ENCODE peak calls at places on chromosome 19, in nine cellular contexts. Y is brain microvascular endothelial cell, U is tibial nerve, O is Caco-2, M is aorta, F is lung, C is fibroblast of lung, W is kidney, K is pancreas. N is an unnamed sample.

GRCh38 chr19:4640247-4641000 is 1.1 kb downstream of the TNFAIP8L1 start:
- DNase-seq in W (peak; percentile 71), M (no peak), K (no peak), O (no peak), C (no peak), U (no peak), F (no peak), Y (no peak), N (no peak)

GRCh38 chr19:28553005-28553404 is 659.9 kb downstream of the UQCRFS1 start:
- DNase-seq in O (no peak), Y (no peak), U (no peak), C (peak; percentile 0), F (no peak), M (no peak), W (no peak), K (no peak), N (no peak)

GRCh38 chr19:46546194-46546896 is 50.7 kb upstream of the PNMA8B start:
- DNase-seq in K (no peak), M (no peak), Y (peak; percentile 28), W (peak; percentile 77), U (peak; percentile 13), O (peak; percentile 80), C (peak; percentile 49), F (peak; percentile 77), N (no peak)

GRCh38 chr19:11964858-11965645 is at the start of gene ZNF763:
- DNase-seq in O (peak; percentile 81), F (peak; percentile 97), M (peak; percentile 96), C (peak; percentile 68), U (peak; percentile 98), K (peak; percentile 90), W (peak; percentile 97), Y (peak; percentile 67), N (peak; percentile 80)

GRCh38 chr19:28469544-28469943 is 743.4 kb downstream of the UQCRFS1 start:
- DNase-seq in M (no peak), O (no peak), W (no peak), K (no peak), U (no peak), C (no peak), Y (no peak), F (no peak), N (no peak)

GRCh38 chr19:46687438-46688145 is 26.6 kb upstream of the DACT3 start:
- DNase-seq in C (no peak), U (no peak), W (no peak), K (no peak), M (no peak), O (no peak), F (no peak), Y (no peak), N (no peak)

GRCh38 chr19:384801-385169 is 24.2 kb downstream of the C2CD4C start:
- DNase-seq in O (no peak), U (no peak), W (peak; percentile 52), C (no peak), Y (no peak), F (no peak), M (no peak), K (no peak), N (no peak)

GRCh38 chr19:13155472-13156284 is 5.5 kb downstream of the IER2 start:
- DNase-seq in U (peak; percentile 67), W (peak; percentile 95), M (peak; percentile 94), Y (peak; percentile 70), O (peak; percentile 81), F (peak; percentile 70), C (peak; percentile 79), K (peak; percentile 87), N (peak; percentile 76)

GRCh38 chr19:47111081-47111589 is 2.4 kb downstream of the ZC3H4 start:
- DNase-seq in K (peak; percentile 69), W (no peak), O (no peak), Y (no peak), F (peak; percentile 41), M (no peak), C (no peak), U (no peak), N (no peak)

GRCh38 chr19:30161770-30162169 is 210.4 kb upstream of the ZNF536 start:
- DNase-seq in Y (no peak), C (no peak), K (no peak), M (no peak), F (no peak), W (no peak), U (no peak), O (no peak), N (no peak)

GRCh38 chr19:46841458-46842083 is 9.1 kb downstream of the AP2S1 start:
- DNase-seq in W (peak; percentile 93), K (no peak), O (no peak), C (peak; percentile 70), M (peak; percentile 92), F (no peak), U (peak; percentile 49), Y (peak; percentile 64), N (no peak)

GRCh38 chr19:47429140-47429793 is 9.9 kb upstream of the MEIS3 start:
- DNase-seq in M (no peak), F (no peak), K (no peak), U (no peak), C (no peak), Y (no peak), O (no peak), W (no peak), N (no peak)

GRCh38 chr19:7862413-7862951 is 11.7 kb downstream of the PRR36 start:
- DNase-seq in W (peak; percentile 87), Y (peak; percentile 40), C (peak; percentile 42), O (peak; percentile 78), U (no peak), M (no peak), K (no peak), F (peak; percentile 73), N (peak; percentile 67)

GRCh38 chr19:55005684-55006488 is 32.2 kb downstream of the GP6 start:
- DNase-seq in Y (peak; percentile 37), F (peak; percentile 66), M (no peak), W (no peak), U (peak; percentile 26), C (peak; percentile 77), K (no peak), O (peak; percentile 85), N (peak; percentile 25)

GRCh38 chr19:47741544-47742125 is 3.7 kb upstream of the NOP53 start:
- DNase-seq in Y (no peak), M (no peak), U (no peak), O (no peak), C (no peak), K (peak; percentile 59), W (no peak), F (no peak), N (no peak)

GRCh38 chr19:4676955-4677731 is 7.0 kb upstream of the MYDGF start:
- DNase-seq in F (no peak), O (peak; percentile 64), C (peak; percentile 32), W (no peak), U (no peak), M (no peak), K (no peak), Y (peak; percentile 35), N (no peak)

GRCh38 chr19:3163943-3164342 is 14.6 kb upstream of the S1PR4 start:
- DNase-seq in U (no peak), O (no peak), K (no peak), M (peak; percentile 10), C (no peak), F (no peak), Y (no peak), W (no peak), N (no peak)
- H3K36me3 ChIP-seq in U (no peaks in the 10 kb centered on the region), O (no peaks in the 10 kb centered on the region), K (no peaks in the 10 kb centered on the region), M (no peaks in the 10 kb centered on the region), C (no peaks in the 10 kb centered on the region), F (no peaks in the 10 kb centered on the region), Y (no peaks in the 10 kb centered on the region), W (no peaks in the 10 kb centered on the region), N (no peaks in the 10 kb centered on the region)

GRCh38 chr19:32355309-32355708 is 9.9 kb downstream of the ZNF507 start:
- DNase-seq in C (no peak), W (no peak), F (no peak), M (no peak), K (no peak), Y (no peak), U (no peak), O (no peak), N (no peak)
- H3K4me3 ChIP-seq in C (no peak overlapping the region), W (no peak overlapping the region), F (no peak overlapping the region), M (no peak overlapping the region), K (no peak overlapping the region), Y (no peak overlapping the region), U (no peak overlapping the region), O (no peak overlapping the region), N (no peak overlapping the region)

DNA sequence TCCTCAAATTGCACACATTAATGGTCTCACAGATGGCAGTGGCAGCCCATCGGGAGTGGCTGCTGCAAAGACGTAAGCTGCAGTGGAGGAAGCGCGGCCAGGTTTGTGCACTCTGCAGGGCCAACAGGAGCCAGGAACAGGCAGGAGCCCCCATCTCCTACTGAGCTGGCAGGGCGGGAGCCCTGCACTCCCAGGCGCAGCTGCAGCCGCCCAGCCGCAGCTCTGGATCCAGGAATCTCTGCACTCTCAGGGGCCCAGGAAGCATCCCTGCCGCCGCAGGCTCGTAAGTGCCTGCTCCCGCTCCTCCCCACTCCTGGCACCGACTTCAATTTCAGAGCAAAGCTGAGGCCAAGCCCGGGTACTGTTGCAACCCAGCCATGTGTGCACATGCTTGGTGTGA is 37.5 kb downstream of the ANKRD27 start:
- DNase-seq in F (no peak), C (no peak), U (no peak), W (no peak), M (no peak), K (no peak), Y (no peak), O (no peak), N (no peak)
- H3K36me3 ChIP-seq in F (peaks cover 35% of the 10 kb centered on the region), C (peaks cover 11% of the 10 kb centered on the region), U (peaks cover 100% of the 10 kb centered on the region), W (peaks cover 28% of the 10 kb centered on the region), M (no peaks in the 10 kb centered on the region), K (no peaks in the 10 kb centered on the region), Y (peaks cover 39% of the 10 kb centered on the region), O (peaks cover 1% of the 10 kb centered on the region), N (peaks cover 36% of the 10 kb centered on the region)

GRCh38 chr19:18194208-18194530 is 1.2 kb downstream of the MPV17L2 start:
- DNase-seq in C (no peak), W (no peak), K (no peak), U (no peak), F (no peak), O (no peak), M (no peak), Y (no peak), N (no peak)
- H3K4me3 ChIP-seq in C (peak overlapping the region; percentile 70), W (peak overlapping the region; percentile 76), K (no peak overlapping the region), U (peak overlapping the region; percentile 99), F (no peak overlapping the region), O (peak overlapping the region; percentile 77), M (no peak overlapping the region), Y (peak overlapping the region; percentile 85), N (peak overlapping the region; percentile 76)